ENCODE peak calls at places on chromosomes 1 and 21, in ten cellular contexts. U is left ventricle myocardium inferior; I is fibroblast of lung; W is A549; B is BE2C; K is cardiac fibroblast; P is H1; T is CD8-positive, alpha-beta T cell; S is brain microvascular endothelial cell; C is mesenchymal stem cell. R is an unnamed sample.
A peak's percentile ranks its signal among the peaks of the same experiment; 100 is the strongest.

GRCh38 chr1:219412772-219413171 is 200.1 kb downstream of the ZC3H11B start:
- DNase-seq in U (no peak), I (peak; percentile 71), W (no peak), B (no peak), K (peak; percentile 8), P (no peak), T (no peak), S (no peak), C (peak; percentile 42), R (peak; percentile 55)

GRCh38 chr21:40146201-40146890 is 279.1 kb downstream of the PCP4 start:
- DNase-seq in U (no peak), I (no peak), W (no peak), B (no peak), K (no peak), P (no peak), T (no peak), S (no peak), C (no peak), R (no peak)

GRCh38 chr21:28822882-28823335 is 169.8 kb downstream of the LTN1 start:
- DNase-seq in U (no peak), I (peak; percentile 28), W (no peak), B (peak; percentile 24), K (peak; percentile 77), P (no peak), T (no peak), S (no peak), C (no peak), R (peak; percentile 83)

GRCh38 chr1:24636661-24637357 is 6.3 kb upstream of the SRRM1 start:
- DNase-seq in U (no peak), I (no peak), W (no peak), B (no peak), K (peak; percentile 38), P (no peak), T (no peak), S (no peak), C (no peak), R (no peak)

GRCh38 chr1:116664366-116664983 is 3.1 kb downstream of the IGSF3 start:
- DNase-seq in U (no peak), I (no peak), W (no peak), B (no peak), K (no peak), P (no peak), T (no peak), S (no peak), C (no peak), R (no peak)

GRCh38 chr1:227934476-227935313 is 13.0 kb downstream of the WNT9A start:
- DNase-seq in U (no peak), I (peak; percentile 86), W (peak; percentile 91), B (no peak), K (peak; percentile 62), P (no peak), T (peak; percentile 49), S (peak; percentile 80), C (peak; percentile 69), R (peak; percentile 23)

GRCh38 chr1:242568666-242569065 is 44.2 kb upstream of the PLD5 start:
- DNase-seq in U (no peak), I (no peak), W (no peak), B (no peak), K (no peak), P (peak; percentile 54), T (no peak), S (no peak), C (no peak), R (no peak)

GRCh38 chr1:3710251-3710650 is 42.0 kb upstream of the CCDC27 start:
- DNase-seq in U (no peak), I (no peak), W (no peak), B (no peak), K (no peak), P (no peak), T (no peak), S (no peak), C (no peak), R (no peak)

GRCh38 chr1:205497351-205497750 is 7.1 kb upstream of the CDK18 start:
- DNase-seq in U (no peak), I (no peak), W (no peak), B (no peak), K (no peak), P (no peak), T (no peak), S (no peak), C (no peak), R (no peak)

GRCh38 chr21:34670962-34671348 is 2.2 kb downstream of the CLIC6 start:
- DNase-seq in U (no peak), I (no peak), W (no peak), B (no peak), K (no peak), P (no peak), T (no peak), S (no peak), C (no peak), R (no peak)

GRCh38 chr1:155981266-155982088 is 3.1 kb upstream of the ARHGEF2 start:
- DNase-seq in U (no peak), I (peak; percentile 78), W (no peak), B (no peak), K (peak; percentile 84), P (no peak), T (peak; percentile 58), S (peak; percentile 28), C (peak; percentile 85), R (peak; percentile 97)
- H3K4me3 ChIP-seq in U (peak overlapping the region; percentile 77), I (peak overlapping the region; percentile 1), W (peak overlapping the region; percentile 90), B (peak overlapping the region; percentile 3), K (peak overlapping the region; percentile 29), P (no peak overlapping the region), T (peak overlapping the region; percentile 25), S (peak overlapping the region; percentile 47), C (peak overlapping the region; percentile 92), R (peak overlapping the region; percentile 77)

GRCh38 chr1:46822248-46822826 is 23.5 kb downstream of the CYP4B1 start:
- DNase-seq in U (no peak), I (no peak), W (no peak), B (no peak), K (no peak), P (peak; percentile 48), T (no peak), S (no peak), C (no peak), R (no peak)
- H3K4me3 ChIP-seq in U (no peak overlapping the region), I (no peak overlapping the region), W (no peak overlapping the region), B (no peak overlapping the region), K (no peak overlapping the region), P (no peak overlapping the region), T (no peak overlapping the region), S (no peak overlapping the region), C (no peak overlapping the region), R (no peak overlapping the region)

DNA sequence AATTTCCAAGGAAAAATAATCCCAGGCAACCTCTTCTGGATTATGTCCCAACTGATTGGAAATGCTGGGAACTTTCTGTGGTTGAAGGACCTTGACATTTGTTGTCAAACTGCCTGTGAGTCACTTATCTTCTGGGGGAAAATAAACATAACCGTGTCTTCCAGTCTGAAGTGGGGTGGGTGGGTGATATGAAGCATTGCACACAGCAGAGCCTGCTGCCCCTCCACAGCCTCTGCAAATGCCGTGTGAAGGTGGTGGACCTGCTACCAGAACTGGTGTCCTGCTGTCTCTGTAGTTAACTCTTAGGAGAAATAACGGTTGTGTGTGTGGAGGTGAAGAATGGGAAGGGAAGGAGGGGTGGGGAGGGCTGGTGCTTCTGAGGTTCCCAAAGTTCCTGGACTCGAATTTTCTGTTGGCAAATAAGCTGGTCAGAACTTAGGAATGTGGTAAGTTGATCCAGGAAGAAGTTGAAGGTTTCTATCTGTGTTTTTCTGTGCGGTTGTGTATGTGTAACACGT is 23.2 kb downstream of the GALNT2 start:
- DNase-seq in U (no peak), I (peak; percentile 91), W (peak; percentile 67), B (no peak), K (peak; percentile 81), P (no peak), T (no peak), S (peak; percentile 76), C (peak; percentile 96), R (peak; percentile 60)
- H3K4me3 ChIP-seq in U (no peak overlapping the region), I (no peak overlapping the region), W (peak overlapping the region; percentile 3), B (no peak overlapping the region), K (no peak overlapping the region), P (no peak overlapping the region), T (no peak overlapping the region), S (peak overlapping the region; percentile 33), C (peak overlapping the region; percentile 24), R (no peak overlapping the region)

GRCh38 chr1:234297668-234298067 is 75.6 kb upstream of the COA6 start:
- DNase-seq in U (no peak), I (no peak), W (no peak), B (no peak), K (no peak), P (no peak), T (no peak), S (no peak), C (no peak), R (no peak)

GRCh38 chr1:234296481-234296880 is 76.8 kb upstream of the COA6 start:
- DNase-seq in U (no peak), I (no peak), W (no peak), B (no peak), K (no peak), P (no peak), T (no peak), S (no peak), C (no peak), R (no peak)

GRCh38 chr1:234303231-234303630 is 70.0 kb upstream of the COA6 start:
- DNase-seq in U (no peak), I (no peak), W (no peak), B (no peak), K (no peak), P (no peak), T (no peak), S (no peak), C (no peak), R (no peak)

GRCh38 chr1:234300096-234300495 is 73.2 kb upstream of the COA6 start:
- DNase-seq in U (no peak), I (peak; percentile 75), W (no peak), B (no peak), K (no peak), P (no peak), T (no peak), S (no peak), C (no peak), R (no peak)

GRCh38 chr1:234302334-234302962 is 70.8 kb upstream of the COA6 start:
- DNase-seq in U (no peak), I (no peak), W (no peak), B (no peak), K (no peak), P (no peak), T (no peak), S (no peak), C (no peak), R (no peak)
- H3K4me3 ChIP-seq in U (no peak overlapping the region), I (no peak overlapping the region), W (no peak overlapping the region), B (no peak overlapping the region), K (no peak overlapping the region), P (no peak overlapping the region), T (no peak overlapping the region), S (no peak overlapping the region), C (no peak overlapping the region), R (no peak overlapping the region)